ENCODE peak calls at places on chromosomes 3 and 15, in six cellular contexts. One of them, this sample, is unnamed.

GRCh38 chr3:138461246-138461645 is 26.8 kb downstream of the ESYT3 start:
- DNase-seq in CD8-positive, alpha-beta memory T cell: no peak
- DNase-seq in brain microvascular endothelial cell: no peak
- DNase-seq in CD4-positive, alpha-beta memory T cell: no peak
- DNase-seq in ovary: no peak
- DNase-seq in IMR-90: peak; percentile 16
- DNase-seq in this sample: no peak

GRCh38 chr3:195081242-195081963 is 189.6 kb downstream of the XXYLT1 start:
- DNase-seq in brain microvascular endothelial cell: peak; percentile 55
- DNase-seq in ovary: no peak
- DNase-seq in IMR-90: peak; percentile 78
- DNase-seq in CD4-positive, alpha-beta memory T cell: no peak
- DNase-seq in CD8-positive, alpha-beta memory T cell: no peak
- DNase-seq in this sample: no peak

GRCh38 chr3:126540342-126540849 is 16.4 kb downstream of the CHST13 start:
- DNase-seq in IMR-90: peak; percentile 93
- DNase-seq in brain microvascular endothelial cell: peak; percentile 79
- DNase-seq in CD4-positive, alpha-beta memory T cell: no peak
- DNase-seq in ovary: peak; percentile 3
- DNase-seq in CD8-positive, alpha-beta memory T cell: no peak
- DNase-seq in this sample: no peak

GRCh38 chr3:32175607-32176197 is 62.8 kb upstream of the CMTM8 start:
- DNase-seq in brain microvascular endothelial cell: peak; percentile 63
- DNase-seq in ovary: no peak
- DNase-seq in CD8-positive, alpha-beta memory T cell: peak; percentile 45
- DNase-seq in IMR-90: peak; percentile 55
- DNase-seq in CD4-positive, alpha-beta memory T cell: peak; percentile 50
- DNase-seq in this sample: no peak

GRCh38 chr3:133733226-133733625 is 13.0 kb upstream of the TF start:
- DNase-seq in CD4-positive, alpha-beta memory T cell: no peak
- DNase-seq in CD8-positive, alpha-beta memory T cell: no peak
- DNase-seq in IMR-90: no peak
- DNase-seq in brain microvascular endothelial cell: no peak
- DNase-seq in ovary: no peak
- DNase-seq in this sample: no peak

GRCh38 chr15:62288361-62289017 is 123.4 kb upstream of the C2CD4B start:
- DNase-seq in IMR-90: no peak
- DNase-seq in ovary: no peak
- DNase-seq in CD4-positive, alpha-beta memory T cell: no peak
- DNase-seq in brain microvascular endothelial cell: no peak
- DNase-seq in CD8-positive, alpha-beta memory T cell: no peak
- DNase-seq in this sample: no peak

GRCh38 chr3:191254098-191254873 is 55.2 kb downstream of the OSTN start:
- DNase-seq in ovary: no peak
- DNase-seq in IMR-90: no peak
- DNase-seq in brain microvascular endothelial cell: no peak
- DNase-seq in CD4-positive, alpha-beta memory T cell: no peak
- DNase-seq in CD8-positive, alpha-beta memory T cell: no peak
- DNase-seq in this sample: no peak

GRCh38 chr15:101318810-101319200 is 23.8 kb upstream of the SNRPA1 start:
- DNase-seq in brain microvascular endothelial cell: no peak
- DNase-seq in CD8-positive, alpha-beta memory T cell: no peak
- DNase-seq in IMR-90: no peak
- DNase-seq in CD4-positive, alpha-beta memory T cell: no peak
- DNase-seq in ovary: no peak
- DNase-seq in this sample: no peak

GRCh38 chr3:88003115-88003755 is 55.6 kb downstream of the CGGBP1 start:
- DNase-seq in CD4-positive, alpha-beta memory T cell: no peak
- DNase-seq in ovary: no peak
- DNase-seq in IMR-90: peak; percentile 49
- DNase-seq in CD8-positive, alpha-beta memory T cell: peak; percentile 12
- DNase-seq in brain microvascular endothelial cell: peak; percentile 44
- DNase-seq in this sample: no peak

GRCh38 chr3:140521751-140522445 is 156.0 kb upstream of the TRIM42 start:
- DNase-seq in CD4-positive, alpha-beta memory T cell: no peak
- DNase-seq in IMR-90: no peak
- DNase-seq in brain microvascular endothelial cell: no peak
- DNase-seq in CD8-positive, alpha-beta memory T cell: no peak
- DNase-seq in ovary: no peak
- DNase-seq in this sample: no peak

GRCh38 chr15:64092075-64092820 is 1.4 kb downstream of the CIAO2A start:
- DNase-seq in ovary: no peak
- DNase-seq in CD8-positive, alpha-beta memory T cell: peak; percentile 33
- DNase-seq in brain microvascular endothelial cell: no peak
- DNase-seq in IMR-90: no peak
- DNase-seq in CD4-positive, alpha-beta memory T cell: peak; percentile 44
- DNase-seq in this sample: no peak

GRCh38 chr3:120425877-120426276 is 24.9 kb downstream of the FSTL1 start:
- DNase-seq in brain microvascular endothelial cell: peak; percentile 60
- DNase-seq in ovary: no peak
- DNase-seq in IMR-90: peak; percentile 91
- DNase-seq in CD8-positive, alpha-beta memory T cell: no peak
- DNase-seq in CD4-positive, alpha-beta memory T cell: no peak
- DNase-seq in this sample: no peak

GRCh38 chr3:141373768-141374526 is 5.6 kb downstream of the ZBTB38 start:
- DNase-seq in IMR-90: peak; percentile 52
- DNase-seq in CD4-positive, alpha-beta memory T cell: no peak
- DNase-seq in brain microvascular endothelial cell: peak; percentile 37
- DNase-seq in CD8-positive, alpha-beta memory T cell: no peak
- DNase-seq in ovary: no peak
- DNase-seq in this sample: no peak

GRCh38 chr15:63172376-63173115 is 15.3 kb upstream of the RPS27L start:
- DNase-seq in brain microvascular endothelial cell: no peak
- DNase-seq in ovary: no peak
- DNase-seq in CD8-positive, alpha-beta memory T cell: no peak
- DNase-seq in CD4-positive, alpha-beta memory T cell: no peak
- DNase-seq in IMR-90: no peak
- DNase-seq in this sample: no peak

GRCh38 chr15:87906444-87906843 is 350.1 kb downstream of the NTRK3 start:
- DNase-seq in brain microvascular endothelial cell: no peak
- DNase-seq in ovary: no peak
- DNase-seq in CD8-positive, alpha-beta memory T cell: no peak
- DNase-seq in CD4-positive, alpha-beta memory T cell: no peak
- DNase-seq in IMR-90: no peak
- DNase-seq in this sample: no peak

GRCh38 chr3:67067251-67067650 is 69.1 kb downstream of the KBTBD8 start:
- DNase-seq in IMR-90: no peak
- DNase-seq in CD8-positive, alpha-beta memory T cell: no peak
- DNase-seq in ovary: no peak
- DNase-seq in brain microvascular endothelial cell: no peak
- DNase-seq in CD4-positive, alpha-beta memory T cell: no peak
- DNase-seq in this sample: no peak

GRCh38 chr15:56052389-56053045 is 59.1 kb upstream of the NEDD4 start:
- DNase-seq in brain microvascular endothelial cell: no peak
- DNase-seq in IMR-90: peak; percentile 68
- DNase-seq in CD8-positive, alpha-beta memory T cell: peak; percentile 48
- DNase-seq in ovary: no peak
- DNase-seq in CD4-positive, alpha-beta memory T cell: peak; percentile 44
- DNase-seq in this sample: no peak

GRCh38 chr15:24746094-24746493 is 70.5 kb downstream of the NPAP1 start:
- DNase-seq in brain microvascular endothelial cell: no peak
- DNase-seq in CD4-positive, alpha-beta memory T cell: no peak
- DNase-seq in IMR-90: no peak
- DNase-seq in CD8-positive, alpha-beta memory T cell: no peak
- DNase-seq in ovary: no peak
- DNase-seq in this sample: no peak

GRCh38 chr3:138369151-138369900 is 20.9 kb downstream of the MRAS start:
- DNase-seq in CD8-positive, alpha-beta memory T cell: no peak
- DNase-seq in brain microvascular endothelial cell: no peak
- DNase-seq in IMR-90: no peak
- DNase-seq in CD4-positive, alpha-beta memory T cell: no peak
- DNase-seq in ovary: no peak
- DNase-seq in this sample: no peak

GRCh38 chr3:142902356-142902755 is 13.5 kb upstream of the PCOLCE2 start:
- DNase-seq in IMR-90: no peak
- DNase-seq in CD4-positive, alpha-beta memory T cell: no peak
- DNase-seq in brain microvascular endothelial cell: no peak
- DNase-seq in CD8-positive, alpha-beta memory T cell: no peak
- DNase-seq in ovary: no peak
- DNase-seq in this sample: no peak

GRCh38 chr15:62549345-62549970 is 384.4 kb upstream of the C2CD4B start:
- DNase-seq in CD4-positive, alpha-beta memory T cell: no peak
- DNase-seq in brain microvascular endothelial cell: peak; percentile 53
- DNase-seq in CD8-positive, alpha-beta memory T cell: no peak
- DNase-seq in ovary: no peak
- DNase-seq in IMR-90: peak; percentile 33
- DNase-seq in this sample: no peak

GRCh38 chr15:51830279-51830806 is 890 bp downstream of the TMOD3 start:
- DNase-seq in IMR-90: peak; percentile 51
- DNase-seq in brain microvascular endothelial cell: peak; percentile 9
- DNase-seq in CD8-positive, alpha-beta memory T cell: no peak
- DNase-seq in CD4-positive, alpha-beta memory T cell: no peak
- DNase-seq in ovary: no peak
- DNase-seq in this sample: no peak

GRCh38 chr3:142866841-142867631 is 21.8 kb downstream of the PCOLCE2 start:
- DNase-seq in ovary: no peak
- DNase-seq in CD4-positive, alpha-beta memory T cell: no peak
- DNase-seq in brain microvascular endothelial cell: no peak
- DNase-seq in IMR-90: no peak
- DNase-seq in CD8-positive, alpha-beta memory T cell: no peak
- DNase-seq in this sample: no peak

GRCh38 chr3:132543016-132543739 is 53.9 kb upstream of the ACKR4 start:
- DNase-seq in CD8-positive, alpha-beta memory T cell: no peak
- DNase-seq in IMR-90: peak; percentile 97
- DNase-seq in brain microvascular endothelial cell: peak; percentile 68
- DNase-seq in CD4-positive, alpha-beta memory T cell: no peak
- DNase-seq in ovary: no peak
- DNase-seq in this sample: no peak

GRCh38 chr3:123349566-123350450 is 99.1 kb downstream of the ADCY5 start:
- DNase-seq in CD8-positive, alpha-beta memory T cell: no peak
- DNase-seq in brain microvascular endothelial cell: no peak
- DNase-seq in IMR-90: no peak
- DNase-seq in ovary: no peak
- DNase-seq in CD4-positive, alpha-beta memory T cell: no peak
- DNase-seq in this sample: no peak

GRCh38 chr3:14141602-14142315 is 16.9 kb downstream of the TMEM43 start:
- DNase-seq in CD8-positive, alpha-beta memory T cell: no peak
- DNase-seq in IMR-90: no peak
- DNase-seq in CD4-positive, alpha-beta memory T cell: no peak
- DNase-seq in brain microvascular endothelial cell: no peak
- DNase-seq in ovary: no peak
- DNase-seq in this sample: no peak

GRCh38 chr15:59222106-59222505 is 15.5 kb downstream of the LDHAL6B start:
- DNase-seq in brain microvascular endothelial cell: peak; percentile 76
- DNase-seq in CD4-positive, alpha-beta memory T cell: no peak
- DNase-seq in IMR-90: peak; percentile 83
- DNase-seq in CD8-positive, alpha-beta memory T cell: no peak
- DNase-seq in ovary: no peak
- DNase-seq in this sample: no peak

GRCh38 chr3:108013141-108014055 is 77.4 kb downstream of the CD47 start:
- DNase-seq in CD8-positive, alpha-beta memory T cell: no peak
- DNase-seq in CD4-positive, alpha-beta memory T cell: no peak
- DNase-seq in ovary: no peak
- DNase-seq in IMR-90: no peak
- DNase-seq in brain microvascular endothelial cell: no peak
- DNase-seq in this sample: no peak

GRCh38 chr3:98679986-98680385 is 83.2 kb upstream of the ST3GAL6 start:
- DNase-seq in IMR-90: no peak
- DNase-seq in CD4-positive, alpha-beta memory T cell: no peak
- DNase-seq in CD8-positive, alpha-beta memory T cell: no peak
- DNase-seq in brain microvascular endothelial cell: no peak
- DNase-seq in ovary: no peak
- DNase-seq in this sample: no peak
- H3K27ac ChIP-seq in IMR-90: no peak overlapping the region
- H3K27ac ChIP-seq in CD4-positive, alpha-beta memory T cell: no peak overlapping the region
- H3K27ac ChIP-seq in CD8-positive, alpha-beta memory T cell: no peak overlapping the region
- H3K27ac ChIP-seq in brain microvascular endothelial cell: no peak overlapping the region
- H3K27ac ChIP-seq in ovary: no peak overlapping the region
- H3K27ac ChIP-seq in this sample: no peak overlapping the region

GRCh38 chr3:111070772-111071256 is 802 bp upstream of the NECTIN3 start:
- DNase-seq in CD4-positive, alpha-beta memory T cell: peak; percentile 32
- DNase-seq in brain microvascular endothelial cell: peak; percentile 74
- DNase-seq in ovary: no peak
- DNase-seq in CD8-positive, alpha-beta memory T cell: peak; percentile 26
- DNase-seq in IMR-90: no peak
- DNase-seq in this sample: no peak
- H3K27ac ChIP-seq in CD4-positive, alpha-beta memory T cell: peak overlapping the region; percentile 57
- H3K27ac ChIP-seq in brain microvascular endothelial cell: peak overlapping the region; percentile 82
- H3K27ac ChIP-seq in ovary: peak overlapping the region; percentile 88
- H3K27ac ChIP-seq in CD8-positive, alpha-beta memory T cell: no peak overlapping the region
- H3K27ac ChIP-seq in IMR-90: peak overlapping the region; percentile 99
- H3K27ac ChIP-seq in this sample: peak overlapping the region; percentile 88

GRCh38 chr3:128293930-128294329 is 140.6 kb downstream of the EEFSEC start:
- DNase-seq in ovary: no peak
- DNase-seq in IMR-90: no peak
- DNase-seq in brain microvascular endothelial cell: no peak
- DNase-seq in CD8-positive, alpha-beta memory T cell: no peak
- DNase-seq in CD4-positive, alpha-beta memory T cell: no peak
- DNase-seq in this sample: no peak
- H3K27ac ChIP-seq in ovary: no peak overlapping the region
- H3K27ac ChIP-seq in IMR-90: no peak overlapping the region
- H3K27ac ChIP-seq in brain microvascular endothelial cell: no peak overlapping the region
- H3K27ac ChIP-seq in CD8-positive, alpha-beta memory T cell: no peak overlapping the region
- H3K27ac ChIP-seq in CD4-positive, alpha-beta memory T cell: peak overlapping the region; percentile 53
- H3K27ac ChIP-seq in this sample: no peak overlapping the region

GRCh38 chr3:9170851-9171160 is 78.6 kb downstream of the SRGAP3 start:
- DNase-seq in IMR-90: no peak
- DNase-seq in CD8-positive, alpha-beta memory T cell: no peak
- DNase-seq in brain microvascular endothelial cell: no peak
- DNase-seq in CD4-positive, alpha-beta memory T cell: no peak
- DNase-seq in ovary: no peak
- DNase-seq in this sample: no peak

GRCh38 chr3:9172851-9173320 is 76.6 kb downstream of the SRGAP3 start:
- DNase-seq in CD8-positive, alpha-beta memory T cell: no peak
- DNase-seq in CD4-positive, alpha-beta memory T cell: no peak
- DNase-seq in IMR-90: no peak
- DNase-seq in ovary: peak; percentile 37
- DNase-seq in brain microvascular endothelial cell: no peak
- DNase-seq in this sample: no peak

GRCh38 chr3:9178697-9179096 is 70.7 kb downstream of the SRGAP3 start:
- DNase-seq in IMR-90: no peak
- DNase-seq in ovary: no peak
- DNase-seq in brain microvascular endothelial cell: no peak
- DNase-seq in CD8-positive, alpha-beta memory T cell: no peak
- DNase-seq in CD4-positive, alpha-beta memory T cell: no peak
- DNase-seq in this sample: no peak

GRCh38 chr3:9173445-9173844 is 76.0 kb downstream of the SRGAP3 start:
- DNase-seq in ovary: no peak
- DNase-seq in IMR-90: no peak
- DNase-seq in brain microvascular endothelial cell: no peak
- DNase-seq in CD4-positive, alpha-beta memory T cell: no peak
- DNase-seq in CD8-positive, alpha-beta memory T cell: no peak
- DNase-seq in this sample: no peak

GRCh38 chr3:9175421-9175820 is 74.0 kb downstream of the SRGAP3 start:
- DNase-seq in brain microvascular endothelial cell: no peak
- DNase-seq in IMR-90: no peak
- DNase-seq in CD4-positive, alpha-beta memory T cell: no peak
- DNase-seq in ovary: no peak
- DNase-seq in CD8-positive, alpha-beta memory T cell: no peak
- DNase-seq in this sample: no peak
- H3K27ac ChIP-seq in brain microvascular endothelial cell: no peak overlapping the region
- H3K27ac ChIP-seq in IMR-90: no peak overlapping the region
- H3K27ac ChIP-seq in CD4-positive, alpha-beta memory T cell: no peak overlapping the region
- H3K27ac ChIP-seq in ovary: no peak overlapping the region
- H3K27ac ChIP-seq in CD8-positive, alpha-beta memory T cell: no peak overlapping the region
- H3K27ac ChIP-seq in this sample: no peak overlapping the region

GRCh38 chr3:129336093-129336706 is 57.5 kb downstream of the HMCES start:
- DNase-seq in ovary: no peak
- DNase-seq in brain microvascular endothelial cell: no peak
- DNase-seq in CD4-positive, alpha-beta memory T cell: no peak
- DNase-seq in CD8-positive, alpha-beta memory T cell: no peak
- DNase-seq in IMR-90: no peak
- DNase-seq in this sample: no peak
- H3K27ac ChIP-seq in ovary: no peak overlapping the region
- H3K27ac ChIP-seq in brain microvascular endothelial cell: no peak overlapping the region
- H3K27ac ChIP-seq in CD4-positive, alpha-beta memory T cell: no peak overlapping the region
- H3K27ac ChIP-seq in CD8-positive, alpha-beta memory T cell: no peak overlapping the region
- H3K27ac ChIP-seq in IMR-90: no peak overlapping the region
- H3K27ac ChIP-seq in this sample: no peak overlapping the region

GRCh38 chr15:39275066-39275465 is 305.8 kb upstream of the THBS1 start:
- DNase-seq in IMR-90: no peak
- DNase-seq in ovary: no peak
- DNase-seq in CD4-positive, alpha-beta memory T cell: no peak
- DNase-seq in CD8-positive, alpha-beta memory T cell: no peak
- DNase-seq in brain microvascular endothelial cell: no peak
- DNase-seq in this sample: no peak
- H3K27ac ChIP-seq in IMR-90: peak overlapping the region; percentile 21
- H3K27ac ChIP-seq in ovary: no peak overlapping the region
- H3K27ac ChIP-seq in CD4-positive, alpha-beta memory T cell: no peak overlapping the region
- H3K27ac ChIP-seq in CD8-positive, alpha-beta memory T cell: no peak overlapping the region
- H3K27ac ChIP-seq in brain microvascular endothelial cell: no peak overlapping the region
- H3K27ac ChIP-seq in this sample: no peak overlapping the region